ENCODE peak calls at places on chromosomes 11 and 22, in seven cellular contexts. One of them, this sample, is unnamed.

GRCh38 chr11:19789840-19790710 is 77.4 kb downstream of the NAV2 start:
- DNase-seq in HCT116: no peak
- DNase-seq in GM12878: no peak
- DNase-seq in K562: no peak
- DNase-seq in HepG2: no peak
- DNase-seq in SK-N-SH: no peak
- DNase-seq in H1: no peak
- DNase-seq in this sample: no peak

GRCh38 chr11:116948375-116948774 is 111.0 kb upstream of the APOA1 start:
- DNase-seq in HCT116: peak; percentile 42
- DNase-seq in GM12878: no peak
- DNase-seq in K562: no peak
- DNase-seq in HepG2: no peak
- DNase-seq in SK-N-SH: no peak
- DNase-seq in H1: no peak
- DNase-seq in this sample: no peak

GRCh38 chr11:65506316-65506769 is 7.5 kb downstream of the MALAT1 start:
- DNase-seq in HCT116: no peak
- DNase-seq in GM12878: no peak
- DNase-seq in K562: no peak
- DNase-seq in HepG2: no peak
- DNase-seq in SK-N-SH: no peak
- DNase-seq in H1: no peak
- DNase-seq in this sample: no peak

GRCh38 chr11:44072757-44073658 is 6.9 kb downstream of the ACCS start:
- DNase-seq in HCT116: no peak
- DNase-seq in GM12878: no peak
- DNase-seq in K562: no peak
- DNase-seq in HepG2: no peak
- DNase-seq in SK-N-SH: no peak
- DNase-seq in H1: no peak
- DNase-seq in this sample: no peak

GRCh38 chr22:20031732-20032406 is 11.0 kb downstream of the TANGO2 start:
- DNase-seq in HCT116: no peak
- DNase-seq in GM12878: no peak
- DNase-seq in K562: no peak
- DNase-seq in HepG2: no peak
- DNase-seq in SK-N-SH: no peak
- DNase-seq in H1: no peak
- DNase-seq in this sample: no peak

GRCh38 chr11:28834877-28835276 is 726.7 kb downstream of the METTL15 start:
- DNase-seq in HCT116: no peak
- DNase-seq in GM12878: no peak
- DNase-seq in K562: no peak
- DNase-seq in HepG2: no peak
- DNase-seq in SK-N-SH: no peak
- DNase-seq in H1: no peak
- DNase-seq in this sample: no peak

GRCh38 chr11:122478986-122479385 is 176.5 kb upstream of the UBASH3B start:
- DNase-seq in HCT116: no peak
- DNase-seq in GM12878: no peak
- DNase-seq in K562: no peak
- DNase-seq in HepG2: no peak
- DNase-seq in SK-N-SH: no peak
- DNase-seq in H1: no peak
- DNase-seq in this sample: no peak

GRCh38 chr22:40533712-40534378 is 102.7 kb downstream of the MRTFA start:
- DNase-seq in HCT116: no peak
- DNase-seq in GM12878: peak; percentile 74
- DNase-seq in K562: peak; percentile 62
- DNase-seq in HepG2: no peak
- DNase-seq in SK-N-SH: no peak
- DNase-seq in H1: no peak
- DNase-seq in this sample: peak; percentile 39

GRCh38 chr22:36815558-36816337 is 1.1 kb downstream of the PVALB start:
- DNase-seq in HCT116: no peak
- DNase-seq in GM12878: no peak
- DNase-seq in K562: no peak
- DNase-seq in HepG2: no peak
- DNase-seq in SK-N-SH: no peak
- DNase-seq in H1: no peak
- DNase-seq in this sample: no peak

GRCh38 chr22:26927841-26928240 is 270.5 kb downstream of the MIAT start:
- DNase-seq in HCT116: no peak
- DNase-seq in GM12878: no peak
- DNase-seq in K562: no peak
- DNase-seq in HepG2: no peak
- DNase-seq in SK-N-SH: no peak
- DNase-seq in H1: no peak
- DNase-seq in this sample: no peak

GRCh38 chr11:117799634-117800033 is 2.6 kb upstream of the DSCAML1 start:
- DNase-seq in HCT116: no peak
- DNase-seq in GM12878: no peak
- DNase-seq in K562: no peak
- DNase-seq in HepG2: no peak
- DNase-seq in SK-N-SH: no peak
- DNase-seq in H1: no peak
- DNase-seq in this sample: no peak

DNA sequence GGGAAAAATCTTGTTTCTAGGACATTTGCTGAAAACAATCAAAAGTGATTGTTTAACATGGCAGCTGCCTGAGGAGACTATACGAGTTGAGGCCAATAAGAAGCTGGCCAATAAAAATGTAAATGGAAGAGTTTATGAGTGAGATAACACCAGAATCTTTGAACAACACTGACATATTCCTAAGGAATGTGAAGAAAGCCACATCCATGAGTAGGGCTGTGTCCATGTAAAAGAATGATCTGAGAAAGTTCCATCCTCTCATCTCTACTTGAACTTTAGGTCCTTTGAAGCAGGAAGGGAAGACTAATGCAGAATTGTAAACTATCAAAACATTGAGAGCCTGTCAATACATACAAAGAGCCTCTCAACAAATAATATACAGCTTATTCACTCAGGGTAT is 6.9 kb upstream of the CHORDC1 start:
- DNase-seq in HCT116: no peak
- DNase-seq in GM12878: no peak
- DNase-seq in K562: no peak
- DNase-seq in HepG2: no peak
- DNase-seq in SK-N-SH: no peak
- DNase-seq in H1: no peak
- DNase-seq in this sample: no peak
- TF ChIP-seq JUND in HCT116: no peak
- TF ChIP-seq JUND in GM12878: no peak
- TF ChIP-seq JUND in K562: no peak
- TF ChIP-seq JUND in HepG2: no peak
- TF ChIP-seq JUND in SK-N-SH: no peak
- TF ChIP-seq JUND in H1: no peak
- TF ChIP-seq JUND in this sample: no peak

GRCh38 chr11:76287227-76287626 is 80.9 kb upstream of the WNT11 start:
- DNase-seq in HCT116: no peak
- DNase-seq in GM12878: no peak
- DNase-seq in K562: no peak
- DNase-seq in HepG2: no peak
- DNase-seq in SK-N-SH: no peak
- DNase-seq in H1: no peak
- DNase-seq in this sample: no peak

GRCh38 chr11:76293189-76293631 is 86.9 kb upstream of the WNT11 start:
- DNase-seq in HCT116: no peak
- DNase-seq in GM12878: peak; percentile 71
- DNase-seq in K562: no peak
- DNase-seq in HepG2: no peak
- DNase-seq in SK-N-SH: no peak
- DNase-seq in H1: no peak
- DNase-seq in this sample: no peak

GRCh38 chr11:76292583-76293188 is 86.4 kb upstream of the WNT11 start:
- DNase-seq in HCT116: no peak
- DNase-seq in GM12878: no peak
- DNase-seq in K562: no peak
- DNase-seq in HepG2: no peak
- DNase-seq in SK-N-SH: no peak
- DNase-seq in H1: no peak
- DNase-seq in this sample: no peak

GRCh38 chr11:76288166-76288978 is 82.1 kb upstream of the WNT11 start:
- DNase-seq in HCT116: no peak
- DNase-seq in GM12878: no peak
- DNase-seq in K562: no peak
- DNase-seq in HepG2: no peak
- DNase-seq in SK-N-SH: no peak
- DNase-seq in H1: no peak
- DNase-seq in this sample: no peak

DNA sequence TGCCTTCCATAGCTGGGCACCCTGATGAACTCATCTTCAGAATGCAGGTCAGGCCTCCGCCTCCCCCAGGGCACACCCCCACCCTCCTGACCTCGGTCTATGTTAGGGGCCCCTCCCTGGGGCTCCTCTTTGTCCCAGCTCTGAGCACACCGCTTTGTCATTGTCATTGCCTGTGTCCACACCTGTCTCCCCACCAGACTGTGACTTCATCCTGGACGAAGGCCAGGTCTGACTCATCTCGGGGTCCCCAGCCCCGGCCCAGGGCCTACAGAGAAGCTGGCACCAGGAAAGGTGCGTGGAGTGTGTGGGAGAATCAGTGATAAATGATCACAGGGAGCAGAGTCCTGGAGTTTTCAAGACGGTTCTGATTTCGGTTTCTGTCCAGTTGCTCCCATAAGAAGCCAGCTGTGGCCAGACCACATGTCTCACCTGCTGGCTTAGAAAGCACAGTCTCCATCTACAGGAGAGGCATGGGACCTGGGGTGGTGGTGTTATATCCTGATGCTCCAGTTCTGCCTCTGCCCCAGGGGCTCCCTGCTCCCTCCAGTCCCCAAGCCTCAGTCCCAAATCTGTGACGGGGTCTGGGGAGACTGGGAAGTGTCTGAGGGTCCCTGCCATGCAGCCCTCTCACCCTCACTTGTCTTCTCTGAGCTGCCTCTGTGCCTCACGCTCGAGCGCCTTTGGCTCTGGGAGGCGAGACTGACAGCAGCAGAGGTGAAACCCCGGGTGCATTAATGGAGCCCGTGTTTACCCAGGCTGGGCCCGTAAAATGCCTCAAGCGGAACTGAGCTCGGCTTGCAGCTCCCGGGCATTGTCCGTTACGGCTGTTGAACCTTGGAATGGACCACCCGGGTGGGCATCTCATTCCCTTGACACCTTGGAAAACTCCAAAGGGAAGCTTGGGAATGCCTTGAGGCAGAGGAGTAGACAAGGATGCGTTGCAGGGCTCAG is 85.5 kb upstream of the WNT11 start:
- DNase-seq in HCT116: no peak
- DNase-seq in GM12878: no peak
- DNase-seq in K562: no peak
- DNase-seq in HepG2: peak; percentile 43
- DNase-seq in SK-N-SH: no peak
- DNase-seq in H1: no peak
- DNase-seq in this sample: no peak
- TF ChIP-seq JUND in HCT116: no peak
- TF ChIP-seq JUND in GM12878: no peak
- TF ChIP-seq JUND in K562: no peak
- TF ChIP-seq JUND in HepG2: no peak
- TF ChIP-seq JUND in SK-N-SH: no peak
- TF ChIP-seq JUND in H1: no peak
- TF ChIP-seq JUND in this sample: no peak

GRCh38 chr22:31618471-31619176 is 43.4 kb downstream of the PISD start:
- DNase-seq in HCT116: no peak
- DNase-seq in GM12878: no peak
- DNase-seq in K562: no peak
- DNase-seq in HepG2: no peak
- DNase-seq in SK-N-SH: no peak
- DNase-seq in H1: no peak
- DNase-seq in this sample: no peak
- TF ChIP-seq JUND in HCT116: no peak
- TF ChIP-seq JUND in GM12878: no peak
- TF ChIP-seq JUND in K562: no peak
- TF ChIP-seq JUND in HepG2: no peak
- TF ChIP-seq JUND in SK-N-SH: no peak
- TF ChIP-seq JUND in H1: no peak
- TF ChIP-seq JUND in this sample: no peak

GRCh38 chr22:22396741-22397291 is 111.7 kb downstream of the ZNF280B start:
- DNase-seq in HCT116: no peak
- DNase-seq in GM12878: no peak
- DNase-seq in K562: peak; percentile 23
- DNase-seq in HepG2: no peak
- DNase-seq in SK-N-SH: no peak
- DNase-seq in H1: no peak
- DNase-seq in this sample: no peak
- TF ChIP-seq JUND in HCT116: no peak
- TF ChIP-seq JUND in GM12878: no peak
- TF ChIP-seq JUND in K562: no peak
- TF ChIP-seq JUND in HepG2: no peak
- TF ChIP-seq JUND in SK-N-SH: no peak
- TF ChIP-seq JUND in H1: no peak
- TF ChIP-seq JUND in this sample: no peak

DNA sequence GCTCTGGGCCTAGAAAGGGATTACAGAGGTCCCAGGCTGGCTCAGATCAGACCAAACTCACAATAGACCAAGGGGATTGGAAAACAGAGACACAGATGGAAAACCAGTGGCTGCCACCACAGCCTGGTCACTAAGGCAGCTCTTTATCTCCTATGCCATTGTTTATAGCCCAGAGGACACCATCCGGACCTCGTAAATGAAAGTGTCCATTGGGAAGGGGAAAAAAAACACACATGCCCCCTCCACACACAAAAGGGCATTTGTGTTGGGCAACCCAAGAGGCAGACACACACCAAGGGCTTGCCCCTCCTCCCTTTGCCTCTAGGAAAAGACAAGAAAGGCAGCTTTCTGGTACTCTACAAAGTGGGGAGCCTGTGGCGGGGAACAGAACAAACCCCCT is 85.9 kb downstream of the GAB2 start:
- DNase-seq in HCT116: no peak
- DNase-seq in GM12878: no peak
- DNase-seq in K562: no peak
- DNase-seq in HepG2: no peak
- DNase-seq in SK-N-SH: no peak
- DNase-seq in H1: no peak
- DNase-seq in this sample: no peak
- TF ChIP-seq JUND in HCT116: no peak
- TF ChIP-seq JUND in GM12878: no peak
- TF ChIP-seq JUND in K562: no peak
- TF ChIP-seq JUND in HepG2: no peak
- TF ChIP-seq JUND in SK-N-SH: no peak
- TF ChIP-seq JUND in H1: no peak
- TF ChIP-seq JUND in this sample: no peak

DNA sequence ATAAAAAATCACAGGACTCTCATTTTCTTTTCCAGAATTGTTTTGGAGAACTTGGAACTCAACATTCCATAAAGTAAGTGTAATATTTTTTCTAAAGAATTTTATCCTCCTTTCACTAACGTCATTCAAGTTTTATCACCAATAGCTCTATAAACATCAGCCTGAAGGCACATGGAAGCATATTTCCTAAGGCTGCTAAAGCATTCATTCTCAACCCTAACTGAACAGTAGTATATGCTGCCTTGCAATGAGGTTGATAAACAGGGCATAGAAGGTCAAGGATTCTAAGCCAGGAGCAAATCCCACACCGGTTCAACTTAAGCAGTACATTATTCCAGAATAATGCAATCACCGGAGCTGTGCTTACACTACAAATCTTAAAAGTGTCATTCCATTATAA is 273.9 kb downstream of the RAB38 start:
- DNase-seq in HCT116: no peak
- DNase-seq in GM12878: no peak
- DNase-seq in K562: no peak
- DNase-seq in HepG2: no peak
- DNase-seq in SK-N-SH: no peak
- DNase-seq in H1: no peak
- DNase-seq in this sample: no peak
- TF ChIP-seq JUND in HCT116: no peak
- TF ChIP-seq JUND in GM12878: no peak
- TF ChIP-seq JUND in K562: no peak
- TF ChIP-seq JUND in HepG2: no peak
- TF ChIP-seq JUND in SK-N-SH: no peak
- TF ChIP-seq JUND in H1: no peak
- TF ChIP-seq JUND in this sample: no peak